ENCODE peak calls at places on chromosomes 6 and 20, in ten cellular contexts. D is amygdala; A is EL; Z is left lung; I is small intestine; U is T follicular helper cell; V is activated naive CD4-positive, alpha-beta T cell treated with anti-CD3 and anti-CD28 coated beads for 36 hours; C is KG1; S is T-helper 1 cell; G is pons. B is an unnamed sample.

GRCh38 chr6:44234101-44235090 is 11.0 kb downstream of the SLC29A1 start:
- DNase-seq in C (no peak), D (peak; percentile 77), Z (peak; percentile 77), G (peak; percentile 93), A (peak; percentile 82), I (peak; percentile 61), V (peak; percentile 25), U (no peak), S (no peak), B (no peak)

GRCh38 chr20:45258669-45259068 is 4.3 kb upstream of the SLPI start:
- DNase-seq in V (no peak), A (no peak), D (no peak), C (no peak), S (no peak), U (no peak), Z (no peak), G (no peak), I (no peak), B (no peak)

GRCh38 chr20:57361517-57361916 is 10.5 kb downstream of the RAE1 start:
- DNase-seq in D (no peak), I (no peak), V (no peak), A (peak; percentile 90), U (no peak), G (no peak), C (no peak), Z (no peak), S (no peak), B (no peak)

GRCh38 chr6:30101423-30101938 is 11.4 kb downstream of the TRIM31 start:
- DNase-seq in I (peak; percentile 37), D (no peak), V (no peak), S (no peak), Z (no peak), A (no peak), U (no peak), C (no peak), G (no peak), B (no peak)

GRCh38 chr6:157953580-157954091 is 28.0 kb upstream of the SYNJ2 start:
- DNase-seq in I (no peak), C (no peak), U (no peak), A (no peak), Z (no peak), D (no peak), G (no peak), V (no peak), S (no peak), B (peak; percentile 23)

GRCh38 chr6:75334266-75335040 is 49.9 kb upstream of the TMEM30A start:
- DNase-seq in I (no peak), Z (no peak), V (no peak), U (no peak), C (no peak), S (no peak), G (peak; percentile 14), A (peak; percentile 65), D (no peak), B (no peak)

GRCh38 chr6:44041461-44042260 is 85.6 kb downstream of the MRPL14 start:
- DNase-seq in A (peak; percentile 99), I (no peak), U (no peak), D (no peak), S (no peak), Z (no peak), G (no peak), V (no peak), C (no peak), B (peak; percentile 22)

GRCh38 chr20:45156728-45157127 is 18.0 kb upstream of the PI3 start:
- DNase-seq in V (no peak), I (no peak), U (no peak), Z (no peak), S (no peak), A (no peak), G (no peak), D (no peak), C (no peak), B (no peak)